ENCODE peak calls at places on chromosomes 7 and 10, in seven cellular contexts. X, N, V, D, J, S and O are unnamed samples.

GRCh38 chr10:111109506-111110242 is 32.8 kb downstream of the ADRA2A start:
- DNase-seq in X (no peak), N (no peak), V (no peak), D (no peak), J (no peak), S (no peak), O (no peak)

GRCh38 chr7:134022512-134022911 is 104.6 kb upstream of the LRGUK start:
- DNase-seq in X (no peak), N (peak), V (no peak), D (no peak), J (peak), S (no peak), O (peak)

GRCh38 chr10:58280982-58281752 is 12.2 kb downstream of the CISD1 start:
- DNase-seq in X (no peak), N (peak), V (no peak), D (no peak), J (no peak), S (no peak), O (no peak)

GRCh38 chr7:108537229-108537628 is 11.3 kb upstream of the PNPLA8 start:
- DNase-seq in X (no peak), N (no peak), V (no peak), D (no peak), J (no peak), S (no peak), O (no peak)

GRCh38 chr7:53070883-53071282 is 35.5 kb downstream of the POM121L12 start:
- DNase-seq in X (no peak), N (no peak), V (no peak), D (no peak), J (no peak), S (no peak), O (no peak)

GRCh38 chr10:63466168-63466935 is 575 bp upstream of the JMJD1C start:
- DNase-seq in X (peak), N (peak), V (peak), D (peak), J (peak), S (peak), O (peak)

GRCh38 chr10:43939939-43940810 is 291.5 kb upstream of the ZNF32 start:
- DNase-seq in X (no peak), N (no peak), V (no peak), D (no peak), J (no peak), S (peak), O (no peak)

GRCh38 chr10:112960151-112960681 is 10.2 kb downstream of the TCF7L2 start:
- DNase-seq in X (no peak), N (peak), V (no peak), D (no peak), J (no peak), S (no peak), O (peak)

GRCh38 chr10:130046591-130046990 is 64.0 kb downstream of the C10orf143 start:
- DNase-seq in X (no peak), N (no peak), V (no peak), D (peak), J (no peak), S (no peak), O (no peak)

GRCh38 chr7:94294471-94295131 is 100.1 kb upstream of the COL1A2 start:
- DNase-seq in X (no peak), N (no peak), V (no peak), D (no peak), J (no peak), S (no peak), O (peak)

GRCh38 chr7:44291733-44292395 is 33.5 kb downstream of the CAMK2B start:
- DNase-seq in X (no peak), N (no peak), V (no peak), D (no peak), J (no peak), S (no peak), O (no peak)

GRCh38 chr7:76047811-76048667 is at the start of the genes MDH2 and STYXL1:
- DNase-seq in X (peak), N (peak), V (peak), D (peak), J (peak), S (peak), O (peak)

GRCh38 chr10:114632869-114633715 is 25.0 kb downstream of the ABLIM1 start:
- DNase-seq in X (no peak), N (peak), V (peak), D (no peak), J (peak), S (no peak), O (peak)

GRCh38 chr7:91514591-91514990 is 250.4 kb downstream of the FZD1 start:
- DNase-seq in X (no peak), N (no peak), V (no peak), D (no peak), J (no peak), S (no peak), O (no peak)

GRCh38 chr7:15685358-15686181 is 913 bp downstream of the MEOX2 start:
- DNase-seq in X (no peak), N (peak), V (no peak), D (peak), J (no peak), S (no peak), O (peak)

GRCh38 chr10:31395695-31396094 is 76.7 kb downstream of the ZEB1 start:
- DNase-seq in X (no peak), N (no peak), V (no peak), D (no peak), J (no peak), S (no peak), O (peak)

GRCh38 chr7:132580717-132581285 is 4.5 kb upstream of the PLXNA4 start:
- DNase-seq in X (peak), N (peak), V (peak), D (peak), J (peak), S (peak), O (peak)

GRCh38 chr7:117064688-117065087 is 111.4 kb downstream of the ST7 start:
- DNase-seq in X (no peak), N (no peak), V (no peak), D (no peak), J (no peak), S (no peak), O (no peak)

GRCh38 chr10:11846542-11846941 is 23.4 kb downstream of the PROSER2 start:
- DNase-seq in X (no peak), N (no peak), V (no peak), D (no peak), J (no peak), S (no peak), O (no peak)

GRCh38 chr7:32092346-32092745 is 22.1 kb upstream of the PDE1C start:
- DNase-seq in X (no peak), N (no peak), V (no peak), D (no peak), J (no peak), S (no peak), O (peak)

GRCh38 chr10:104306897-104307296 is 31.4 kb downstream of the ITPRIP start:
- DNase-seq in X (no peak), N (no peak), V (no peak), D (peak), J (no peak), S (no peak), O (no peak)

GRCh38 chr7:8129323-8129659 is 132.7 kb downstream of the ICA1 start:
- DNase-seq in X (no peak), N (no peak), V (no peak), D (no peak), J (no peak), S (no peak), O (no peak)

GRCh38 chr7:11757153-11757552 is 74.8 kb downstream of the THSD7A start:
- DNase-seq in X (no peak), N (no peak), V (no peak), D (no peak), J (no peak), S (no peak), O (no peak)

GRCh38 chr7:94972296-94972695 is 64.9 kb downstream of the PPP1R9A start:
- DNase-seq in X (no peak), N (peak), V (peak), D (no peak), J (peak), S (no peak), O (peak)

GRCh38 chr7:155489862-155490696 is 32.1 kb downstream of the EN2 start:
- DNase-seq in X (no peak), N (no peak), V (no peak), D (peak), J (no peak), S (no peak), O (peak)

GRCh38 chr7:1531263-1531978 is 919 bp downstream of the MAFK start:
- DNase-seq in X (peak), N (no peak), V (peak), D (no peak), J (peak), S (peak), O (peak)

GRCh38 chr10:133401500-133401899 is 7.5 kb downstream of the MTG1 start:
- DNase-seq in X (no peak), N (no peak), V (no peak), D (no peak), J (no peak), S (no peak), O (no peak)

GRCh38 chr7:104921596-104921995 is 92.4 kb upstream of the KMT2E start:
- DNase-seq in X (no peak), N (no peak), V (no peak), D (no peak), J (no peak), S (no peak), O (peak)

GRCh38 chr10:74079914-74080590 is 70.6 kb downstream of the AP3M1 start:
- DNase-seq in X (no peak), N (peak), V (no peak), D (peak), J (peak), S (no peak), O (peak)

GRCh38 chr10:59332581-59332980 is 29.8 kb downstream of the FAM13C start:
- DNase-seq in X (no peak), N (no peak), V (no peak), D (no peak), J (no peak), S (no peak), O (no peak)

GRCh38 chr10:128186959-128187787 is 61.0 kb upstream of the MKI67 start:
- DNase-seq in X (no peak), N (no peak), V (no peak), D (no peak), J (no peak), S (peak), O (no peak)

GRCh38 chr7:151565541-151565940 is 45.8 kb upstream of the RHEB start:
- DNase-seq in X (no peak), N (peak), V (no peak), D (no peak), J (peak), S (no peak), O (peak)

GRCh38 chr7:140062118-140062527 is 628 bp downstream of the PARP12 start:
- DNase-seq in X (peak), N (no peak), V (peak), D (peak), J (peak), S (peak), O (peak)

GRCh38 chr7:81111358-81111757 is 192.5 kb upstream of the SEMA3C start:
- DNase-seq in X (no peak), N (peak), V (peak), D (no peak), J (peak), S (no peak), O (peak)

GRCh38 chr7:98282727-98283126 is 1.2 kb downstream of the BRI3 start:
- DNase-seq in X (no peak), N (no peak), V (no peak), D (no peak), J (peak), S (no peak), O (peak)

GRCh38 chr7:68699090-68699711 is 899.1 kb upstream of the AUTS2 start:
- DNase-seq in X (no peak), N (peak), V (peak), D (no peak), J (no peak), S (no peak), O (peak)

GRCh38 chr7:130695840-130696239 is 9.5 kb upstream of the TSGA13 start:
- DNase-seq in X (peak), N (peak), V (peak), D (peak), J (peak), S (no peak), O (peak)

DNA sequence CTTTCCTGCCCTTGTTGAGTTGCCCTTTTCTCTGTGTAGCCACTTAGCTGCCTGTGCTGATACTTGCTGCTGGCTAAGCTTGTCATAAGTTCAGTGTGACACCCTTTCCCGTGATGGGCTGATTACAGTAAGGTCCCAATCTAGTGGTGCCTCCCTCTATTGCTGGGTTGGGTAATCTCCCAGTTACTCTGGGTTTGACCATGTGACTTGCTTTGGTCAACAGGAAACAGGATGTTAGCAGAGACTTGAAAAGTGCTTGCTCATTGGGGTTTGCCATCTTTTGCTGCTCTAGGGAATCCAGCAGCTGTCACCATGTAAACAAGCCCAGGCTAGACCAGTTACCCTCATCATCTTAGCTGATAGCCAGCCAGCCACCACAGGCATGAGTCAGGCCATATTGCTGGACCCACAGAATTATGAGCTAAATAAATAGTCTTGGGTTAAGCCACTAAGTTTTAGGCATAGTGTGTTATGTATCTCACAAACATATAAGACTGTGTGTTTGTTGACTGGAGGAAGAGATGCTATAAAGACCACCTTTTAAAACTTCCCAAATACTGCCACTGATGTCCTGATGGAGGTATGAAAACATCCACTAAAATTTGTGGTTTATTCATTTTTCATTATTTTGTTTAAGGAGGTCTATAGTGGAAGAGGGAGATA is 4.0 kb upstream of the LEP start:
- DNase-seq in X (no peak), N (peak), V (peak), D (peak), J (peak), S (peak), O (peak)
- H3K4me2 ChIP-seq in X (peak), N (no peak), V (peak), D (no peak), J (peak), S (no peak), O (no peak)

GRCh38 chr7:106999023-106999422 is 45.5 kb upstream of the PRKAR2B start:
- DNase-seq in X (no peak), N (no peak), V (no peak), D (no peak), J (no peak), S (no peak), O (peak)

GRCh38 chr7:107002804-107003137 is 41.7 kb upstream of the PRKAR2B start:
- DNase-seq in X (no peak), N (no peak), V (no peak), D (no peak), J (no peak), S (no peak), O (no peak)

GRCh38 chr7:107002131-107002803 is 42.2 kb upstream of the PRKAR2B start:
- DNase-seq in X (no peak), N (no peak), V (no peak), D (no peak), J (no peak), S (no peak), O (no peak)

GRCh38 chr7:106997487-106998271 is 46.8 kb upstream of the PRKAR2B start:
- DNase-seq in X (no peak), N (no peak), V (no peak), D (no peak), J (no peak), S (no peak), O (no peak)
- H3K4me2 ChIP-seq in X (no peak), N (no peak), V (no peak), D (no peak), J (no peak), S (no peak), O (no peak)

GRCh38 chr10:99538287-99538917 is 5.7 kb downstream of the NKX2-3 start:
- DNase-seq in X (no peak), N (no peak), V (no peak), D (peak), J (no peak), S (no peak), O (no peak)
- H3K4me2 ChIP-seq in X (no peak), N (no peak), V (no peak), D (peak), J (no peak), S (no peak), O (no peak)

DNA sequence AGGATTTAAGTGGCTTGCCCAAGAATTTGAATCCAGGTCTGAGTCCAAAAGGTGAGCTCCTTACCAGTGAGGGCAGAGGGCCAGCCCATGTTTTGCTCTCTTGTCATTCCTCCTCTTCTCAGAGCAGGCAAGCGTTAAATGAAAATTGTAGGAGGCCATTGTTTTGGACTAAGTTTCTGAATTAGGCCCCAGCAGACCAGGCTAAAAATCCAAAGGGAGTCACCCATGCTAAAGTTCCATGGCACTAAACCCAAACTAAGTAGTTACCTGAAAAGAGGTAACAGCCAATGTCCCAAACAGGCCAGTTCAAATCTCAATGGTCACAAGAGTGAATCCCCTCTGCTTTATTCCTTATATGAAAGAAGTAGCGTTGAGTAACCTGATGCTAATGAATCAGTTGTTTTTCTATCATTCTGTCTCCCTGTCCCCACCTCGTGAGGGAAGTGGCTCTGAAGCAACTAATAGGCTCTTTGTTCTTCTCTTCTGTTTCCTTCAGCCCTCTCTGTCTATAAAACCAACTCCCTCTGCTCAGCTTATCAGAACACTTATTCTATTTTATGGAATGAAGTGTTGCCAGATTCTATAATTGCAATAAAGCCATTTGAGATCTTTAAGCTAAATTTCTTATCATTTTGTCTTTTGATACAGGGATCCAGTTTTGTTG is 17.5 kb upstream of the CDH23 start:
- DNase-seq in X (no peak), N (no peak), V (no peak), D (no peak), J (no peak), S (no peak), O (no peak)
- H3K4me2 ChIP-seq in X (peak), N (no peak), V (no peak), D (no peak), J (no peak), S (no peak), O (no peak)

GRCh38 chr7:50283206-50283605 is 21.3 kb upstream of the IKZF1 start:
- DNase-seq in X (no peak), N (no peak), V (no peak), D (no peak), J (no peak), S (no peak), O (no peak)
- H3K4me2 ChIP-seq in X (peak), N (no peak), V (no peak), D (no peak), J (no peak), S (no peak), O (no peak)